ENCODE peak calls at places on chromosomes 5 and 9, in six cellular contexts. One of them, this sample, is unnamed.

GRCh38 chr5:123278284-123278683 is 144.9 kb downstream of the CEP120 start:
- DNase-seq in osteocyte: no peak
- DNase-seq in MCF 10A: peak
- DNase-seq in endothelial cell: no peak
- DNase-seq in upper lobe of right lung: no peak
- DNase-seq in neural crest cell: no peak
- DNase-seq in this sample: no peak

GRCh38 chr5:154193636-154194035 is 3.1 kb downstream of the GALNT10 start:
- DNase-seq in osteocyte: no peak
- DNase-seq in MCF 10A: no peak
- DNase-seq in endothelial cell: no peak
- DNase-seq in upper lobe of right lung: no peak
- DNase-seq in neural crest cell: no peak
- DNase-seq in this sample: no peak

GRCh38 chr5:54774281-54775171 is 210.9 kb downstream of the ESM1 start:
- DNase-seq in osteocyte: no peak
- DNase-seq in MCF 10A: no peak
- DNase-seq in endothelial cell: no peak
- DNase-seq in upper lobe of right lung: peak
- DNase-seq in neural crest cell: no peak
- DNase-seq in this sample: no peak

GRCh38 chr5:154168395-154168794 is 22.1 kb upstream of the GALNT10 start:
- DNase-seq in osteocyte: no peak
- DNase-seq in MCF 10A: no peak
- DNase-seq in endothelial cell: no peak
- DNase-seq in upper lobe of right lung: no peak
- DNase-seq in neural crest cell: no peak
- DNase-seq in this sample: no peak

GRCh38 chr9:91832322-91832721 is 117.7 kb downstream of the ROR2 start:
- DNase-seq in osteocyte: no peak
- DNase-seq in MCF 10A: no peak
- DNase-seq in endothelial cell: no peak
- DNase-seq in upper lobe of right lung: no peak
- DNase-seq in neural crest cell: no peak
- DNase-seq in this sample: no peak

GRCh38 chr5:119578937-119579336 is 50.4 kb upstream of the FAM170A start:
- DNase-seq in osteocyte: no peak
- DNase-seq in MCF 10A: peak
- DNase-seq in endothelial cell: peak
- DNase-seq in upper lobe of right lung: no peak
- DNase-seq in neural crest cell: no peak
- DNase-seq in this sample: no peak

GRCh38 chr5:73066466-73066865 is 53.9 kb upstream of the TMEM171 start:
- DNase-seq in osteocyte: no peak
- DNase-seq in MCF 10A: no peak
- DNase-seq in endothelial cell: no peak
- DNase-seq in upper lobe of right lung: no peak
- DNase-seq in neural crest cell: no peak
- DNase-seq in this sample: no peak

GRCh38 chr9:90014421-90014820 is 409.6 kb downstream of the GADD45G start:
- DNase-seq in osteocyte: no peak
- DNase-seq in MCF 10A: peak
- DNase-seq in endothelial cell: no peak
- DNase-seq in upper lobe of right lung: no peak
- DNase-seq in neural crest cell: no peak
- DNase-seq in this sample: no peak

GRCh38 chr5:173792781-173793547 is 95.2 kb upstream of the CPEB4 start:
- DNase-seq in osteocyte: no peak
- DNase-seq in MCF 10A: no peak
- DNase-seq in endothelial cell: no peak
- DNase-seq in upper lobe of right lung: no peak
- DNase-seq in neural crest cell: no peak
- DNase-seq in this sample: no peak

GRCh38 chr9:21968331-21969010 is 25.7 kb downstream of the CDKN2A start:
- DNase-seq in osteocyte: no peak
- DNase-seq in MCF 10A: no peak
- DNase-seq in endothelial cell: peak
- DNase-seq in upper lobe of right lung: no peak
- DNase-seq in neural crest cell: no peak
- DNase-seq in this sample: no peak

GRCh38 chr5:173671121-173671949 is 54.9 kb upstream of the BOD1 start:
- DNase-seq in osteocyte: no peak
- DNase-seq in MCF 10A: no peak
- DNase-seq in endothelial cell: no peak
- DNase-seq in upper lobe of right lung: peak
- DNase-seq in neural crest cell: no peak
- DNase-seq in this sample: no peak

GRCh38 chr5:33526755-33527154 is 86.0 kb downstream of the TARS1 start:
- DNase-seq in osteocyte: no peak
- DNase-seq in MCF 10A: peak
- DNase-seq in endothelial cell: no peak
- DNase-seq in upper lobe of right lung: no peak
- DNase-seq in neural crest cell: no peak
- DNase-seq in this sample: no peak

GRCh38 chr5:113056988-113057387 is 80.4 kb downstream of the DCP2 start:
- DNase-seq in osteocyte: no peak
- DNase-seq in MCF 10A: no peak
- DNase-seq in endothelial cell: no peak
- DNase-seq in upper lobe of right lung: no peak
- DNase-seq in neural crest cell: no peak
- DNase-seq in this sample: no peak

GRCh38 chr5:121870489-121870888 is 18.8 kb downstream of the FTMT start:
- DNase-seq in osteocyte: no peak
- DNase-seq in MCF 10A: peak
- DNase-seq in endothelial cell: no peak
- DNase-seq in upper lobe of right lung: no peak
- DNase-seq in neural crest cell: no peak
- DNase-seq in this sample: no peak

GRCh38 chr5:133260715-133261114 is 208.9 kb downstream of the HSPA4 start:
- DNase-seq in osteocyte: no peak
- DNase-seq in MCF 10A: no peak
- DNase-seq in endothelial cell: no peak
- DNase-seq in upper lobe of right lung: no peak
- DNase-seq in neural crest cell: no peak
- DNase-seq in this sample: no peak

GRCh38 chr9:92639791-92640271 is 30.1 kb downstream of the IPPK start:
- DNase-seq in osteocyte: peak
- DNase-seq in MCF 10A: no peak
- DNase-seq in endothelial cell: no peak
- DNase-seq in upper lobe of right lung: no peak
- DNase-seq in neural crest cell: no peak
- DNase-seq in this sample: no peak

GRCh38 chr5:72197393-72197792 is 90.1 kb downstream of the MAP1B start:
- DNase-seq in osteocyte: no peak
- DNase-seq in MCF 10A: no peak
- DNase-seq in endothelial cell: no peak
- DNase-seq in upper lobe of right lung: no peak
- DNase-seq in neural crest cell: no peak
- DNase-seq in this sample: no peak

GRCh38 chr9:124222918-124223720 is 34.6 kb upstream of the NEK6 start:
- DNase-seq in osteocyte: no peak
- DNase-seq in MCF 10A: no peak
- DNase-seq in endothelial cell: no peak
- DNase-seq in upper lobe of right lung: peak
- DNase-seq in neural crest cell: no peak
- DNase-seq in this sample: no peak

GRCh38 chr5:149007174-149007573 is 55.7 kb downstream of the SH3TC2 start:
- DNase-seq in osteocyte: no peak
- DNase-seq in MCF 10A: no peak
- DNase-seq in endothelial cell: no peak
- DNase-seq in upper lobe of right lung: no peak
- DNase-seq in neural crest cell: no peak
- DNase-seq in this sample: no peak

GRCh38 chr9:126756876-126757415 is 47.9 kb upstream of the ZBTB43 start:
- DNase-seq in osteocyte: peak
- DNase-seq in MCF 10A: no peak
- DNase-seq in endothelial cell: no peak
- DNase-seq in upper lobe of right lung: no peak
- DNase-seq in neural crest cell: no peak
- DNase-seq in this sample: no peak

GRCh38 chr9:122464633-122465567 is 12.8 kb downstream of the OR1J1 start:
- DNase-seq in osteocyte: peak
- DNase-seq in MCF 10A: peak
- DNase-seq in endothelial cell: peak
- DNase-seq in upper lobe of right lung: peak
- DNase-seq in neural crest cell: peak
- DNase-seq in this sample: peak

GRCh38 chr9:122468735-122469134 is 9.0 kb downstream of the OR1J1 start:
- DNase-seq in osteocyte: no peak
- DNase-seq in MCF 10A: no peak
- DNase-seq in endothelial cell: no peak
- DNase-seq in upper lobe of right lung: no peak
- DNase-seq in neural crest cell: no peak
- DNase-seq in this sample: no peak

GRCh38 chr9:122463828-122464632 is 13.7 kb downstream of the OR1J1 start:
- DNase-seq in osteocyte: no peak
- DNase-seq in MCF 10A: peak
- DNase-seq in endothelial cell: no peak
- DNase-seq in upper lobe of right lung: no peak
- DNase-seq in neural crest cell: no peak
- DNase-seq in this sample: peak
- TF ChIP-seq CTCF in osteocyte: no peak
- TF ChIP-seq CTCF in MCF 10A: no peak
- TF ChIP-seq CTCF in endothelial cell: no peak
- TF ChIP-seq CTCF in upper lobe of right lung: no peak
- TF ChIP-seq CTCF in neural crest cell: no peak
- TF ChIP-seq CTCF in this sample: peak

GRCh38 chr9:135804588-135805421 is 102.5 kb downstream of the CAMSAP1 start:
- DNase-seq in osteocyte: no peak
- DNase-seq in MCF 10A: no peak
- DNase-seq in endothelial cell: no peak
- DNase-seq in upper lobe of right lung: no peak
- DNase-seq in neural crest cell: no peak
- DNase-seq in this sample: no peak
- TF ChIP-seq CTCF in osteocyte: no peak
- TF ChIP-seq CTCF in MCF 10A: no peak
- TF ChIP-seq CTCF in endothelial cell: no peak
- TF ChIP-seq CTCF in upper lobe of right lung: no peak
- TF ChIP-seq CTCF in neural crest cell: no peak
- TF ChIP-seq CTCF in this sample: no peak

DNA sequence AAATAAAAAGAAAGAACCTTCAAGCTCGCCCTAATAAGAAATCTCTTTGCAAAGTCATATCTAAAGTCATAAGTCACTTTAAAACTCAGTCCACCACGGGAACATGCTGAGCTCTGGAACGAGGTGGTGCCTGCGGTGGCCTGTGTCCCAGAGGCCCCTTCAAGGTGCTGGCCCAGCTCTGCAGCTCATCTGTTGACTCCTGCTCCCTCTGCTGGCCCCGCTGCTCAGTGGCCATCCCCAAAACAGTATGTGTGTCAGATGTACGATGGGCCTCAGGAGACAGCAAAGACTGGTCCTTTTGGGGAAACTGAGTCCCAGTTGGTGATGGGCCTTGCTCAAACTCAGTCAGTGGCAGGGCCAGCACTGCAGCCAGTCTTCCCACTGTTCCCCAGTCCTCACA is 22.8 kb upstream of the FOXB2 start:
- DNase-seq in osteocyte: no peak
- DNase-seq in MCF 10A: peak
- DNase-seq in endothelial cell: peak
- DNase-seq in upper lobe of right lung: no peak
- DNase-seq in neural crest cell: peak
- DNase-seq in this sample: peak
- TF ChIP-seq CTCF in osteocyte: peak
- TF ChIP-seq CTCF in MCF 10A: peak
- TF ChIP-seq CTCF in endothelial cell: no peak
- TF ChIP-seq CTCF in upper lobe of right lung: peak
- TF ChIP-seq CTCF in neural crest cell: peak
- TF ChIP-seq CTCF in this sample: peak

DNA sequence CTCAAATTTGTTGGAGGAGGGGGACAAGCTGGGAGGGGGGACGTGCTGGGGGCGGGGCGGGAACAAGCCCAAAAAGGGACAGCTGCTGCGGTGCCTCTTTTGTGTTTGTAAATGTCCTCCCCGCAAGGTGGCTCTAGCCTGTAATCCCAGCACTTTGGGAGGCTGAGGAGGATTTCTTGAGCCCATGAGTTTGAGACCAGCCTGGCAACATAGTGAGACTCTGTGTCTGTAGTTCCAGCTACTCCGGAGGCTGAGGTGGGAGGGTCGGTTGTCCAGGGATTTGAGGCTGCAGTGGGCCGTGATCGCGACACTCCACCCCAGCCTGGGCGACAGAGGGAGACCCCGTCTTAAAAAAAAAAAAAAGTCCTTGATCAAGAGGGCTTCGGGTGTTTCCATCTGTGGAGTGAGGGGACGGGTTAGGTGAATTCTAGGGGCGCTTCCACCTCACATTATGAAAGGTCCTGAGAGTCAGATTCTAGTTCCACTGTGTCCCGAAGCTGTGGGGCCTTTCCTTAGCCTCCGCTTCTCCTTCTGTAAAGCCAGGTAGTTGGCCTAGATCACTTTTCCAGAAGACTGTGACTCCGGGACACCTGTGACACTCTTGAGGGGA is 779 bp upstream of the CTNNA1 start:
- DNase-seq in osteocyte: no peak
- DNase-seq in MCF 10A: peak
- DNase-seq in endothelial cell: peak
- DNase-seq in upper lobe of right lung: no peak
- DNase-seq in neural crest cell: no peak
- DNase-seq in this sample: no peak
- TF ChIP-seq CTCF in osteocyte: peak
- TF ChIP-seq CTCF in MCF 10A: no peak
- TF ChIP-seq CTCF in endothelial cell: no peak
- TF ChIP-seq CTCF in upper lobe of right lung: peak
- TF ChIP-seq CTCF in neural crest cell: no peak
- TF ChIP-seq CTCF in this sample: peak

GRCh38 chr5:57338068-57338848 is 144.4 kb downstream of the ACTBL2 start:
- DNase-seq in osteocyte: no peak
- DNase-seq in MCF 10A: peak
- DNase-seq in endothelial cell: peak
- DNase-seq in upper lobe of right lung: no peak
- DNase-seq in neural crest cell: no peak
- DNase-seq in this sample: peak
- TF ChIP-seq CTCF in osteocyte: peak
- TF ChIP-seq CTCF in MCF 10A: peak
- TF ChIP-seq CTCF in endothelial cell: peak
- TF ChIP-seq CTCF in upper lobe of right lung: peak
- TF ChIP-seq CTCF in neural crest cell: peak
- TF ChIP-seq CTCF in this sample: peak

GRCh38 chr5:180115326-180116076 is 43.9 kb upstream of the RNF130 start:
- DNase-seq in osteocyte: no peak
- DNase-seq in MCF 10A: no peak
- DNase-seq in endothelial cell: no peak
- DNase-seq in upper lobe of right lung: peak
- DNase-seq in neural crest cell: no peak
- DNase-seq in this sample: no peak

GRCh38 chr5:180116441-180117377 is 45.1 kb upstream of the RNF130 start:
- DNase-seq in osteocyte: no peak
- DNase-seq in MCF 10A: peak
- DNase-seq in endothelial cell: no peak
- DNase-seq in upper lobe of right lung: peak
- DNase-seq in neural crest cell: peak
- DNase-seq in this sample: no peak

GRCh38 chr5:180116077-180116375 is 44.5 kb upstream of the RNF130 start:
- DNase-seq in osteocyte: no peak
- DNase-seq in MCF 10A: no peak
- DNase-seq in endothelial cell: no peak
- DNase-seq in upper lobe of right lung: no peak
- DNase-seq in neural crest cell: no peak
- DNase-seq in this sample: no peak

GRCh38 chr5:180118391-180118791 is 46.8 kb upstream of the RNF130 start:
- DNase-seq in osteocyte: no peak
- DNase-seq in MCF 10A: no peak
- DNase-seq in endothelial cell: peak
- DNase-seq in upper lobe of right lung: peak
- DNase-seq in neural crest cell: no peak
- DNase-seq in this sample: no peak

GRCh38 chr5:180117378-180117725 is 45.8 kb upstream of the RNF130 start:
- DNase-seq in osteocyte: no peak
- DNase-seq in MCF 10A: no peak
- DNase-seq in endothelial cell: no peak
- DNase-seq in upper lobe of right lung: no peak
- DNase-seq in neural crest cell: no peak
- DNase-seq in this sample: no peak
- TF ChIP-seq CTCF in osteocyte: no peak
- TF ChIP-seq CTCF in MCF 10A: no peak
- TF ChIP-seq CTCF in endothelial cell: no peak
- TF ChIP-seq CTCF in upper lobe of right lung: no peak
- TF ChIP-seq CTCF in neural crest cell: no peak
- TF ChIP-seq CTCF in this sample: no peak

This sample was measured in GM13976.